ENCODE peak calls at places on chromosome 21, in nine cellular contexts. S, X, A, K, I, Q, B, F and T are unnamed samples.
A peak's percentile ranks its signal among the peaks of the same experiment; 100 is the strongest.

GRCh38 chr21:34187935-34188334 is 114.6 kb downstream of the MRPS6 start:
- DNase-seq in I (no peak), K (no peak), X (no peak), A (no peak), Q (peak; percentile 49), F (no peak), S (peak; percentile 49), B (peak; percentile 49), T (no peak)

GRCh38 chr21:35525443-35525842 is 476.3 kb upstream of the RUNX1 start:
- DNase-seq in S (no peak), Q (no peak), X (no peak), K (no peak), B (peak; percentile 64), A (no peak), F (no peak), I (no peak), T (no peak)

GRCh38 chr21:35801388-35801787 is 258.9 kb downstream of the SETD4 start:
- DNase-seq in A (peak; percentile 2), Q (no peak), X (no peak), I (no peak), K (no peak), S (no peak), F (no peak), B (no peak), T (no peak)

GRCh38 chr21:25732091-25732760 is 2.5 kb downstream of the ATP5PF start:
- DNase-seq in B (no peak), F (no peak), A (no peak), S (no peak), I (no peak), Q (no peak), K (no peak), X (no peak), T (no peak)

GRCh38 chr21:23968722-23969647 is 1638.3 kb downstream of the MRPL39 start:
- DNase-seq in B (peak; percentile 1), S (no peak), A (peak; percentile 74), X (peak; percentile 29), I (no peak), F (no peak), Q (peak; percentile 59), K (no peak), T (peak; percentile 6)

GRCh38 chr21:25385912-25386474 is 221.3 kb downstream of the MRPL39 start:
- DNase-seq in A (peak; percentile 67), Q (peak; percentile 85), I (peak; percentile 8), X (peak; percentile 78), F (no peak), B (peak; percentile 71), K (peak; percentile 28), S (no peak), T (peak; percentile 47)

GRCh38 chr21:34078915-34079314 is 5.5 kb downstream of the MRPS6 start:
- DNase-seq in X (no peak), S (no peak), A (no peak), Q (no peak), F (no peak), I (no peak), B (no peak), K (no peak), T (no peak)

GRCh38 chr21:33115586-33116541 is 45.9 kb downstream of the OLIG1 start:
- DNase-seq in K (no peak), A (peak; percentile 14), I (no peak), S (no peak), B (no peak), Q (peak; percentile 35), F (no peak), X (no peak), T (no peak)

GRCh38 chr21:8989883-8990325 is 1531.5 kb upstream of the TPTE start:
- DNase-seq in X (no peak), A (no peak), S (no peak), Q (no peak), I (no peak), K (no peak), F (no peak), B (no peak), T (no peak)

GRCh38 chr21:36065497-36066036 is 4.3 kb upstream of the CBR1 start:
- DNase-seq in K (no peak), I (no peak), B (peak; percentile 79), Q (peak; percentile 67), S (no peak), F (no peak), X (peak; percentile 66), A (peak; percentile 12), T (no peak)

GRCh38 chr21:38759286-38759872 is 46.4 kb upstream of the ETS2 start:
- DNase-seq in X (no peak), K (no peak), Q (no peak), F (no peak), S (no peak), A (no peak), B (no peak), I (no peak), T (no peak)

GRCh38 chr21:32018381-32018780 is 145.6 kb downstream of the HUNK start:
- DNase-seq in Q (no peak), F (no peak), B (no peak), I (no peak), X (no peak), K (no peak), S (no peak), A (no peak), T (no peak)

DNA sequence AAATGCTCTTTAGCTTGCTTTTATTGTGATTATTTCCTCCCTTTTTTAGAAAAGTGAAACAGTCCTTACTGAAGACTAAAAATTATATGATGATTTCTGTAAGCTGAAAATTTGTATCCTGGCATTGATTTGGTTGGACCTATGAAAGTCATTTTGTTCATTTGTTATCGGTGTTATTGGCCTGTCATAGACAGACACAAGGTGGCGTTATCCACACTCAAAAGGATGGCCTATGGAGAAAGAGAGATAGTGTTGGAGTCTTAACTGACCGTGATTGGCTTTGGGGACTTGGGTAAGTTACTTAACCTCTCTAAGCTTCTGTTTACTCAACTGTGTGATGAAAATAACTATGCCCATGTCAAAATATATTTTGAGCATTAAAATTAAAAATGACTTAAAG is 203.6 kb upstream of the CHODL start:
- DNase-seq in B (no peak), S (no peak), K (no peak), A (peak; percentile 28), F (no peak), I (no peak), X (no peak), Q (no peak), T (no peak)
- TF ChIP-seq CTCF in B (no peak), S (peak; percentile 10), K (peak; percentile 74), A (peak; percentile 31), F (no peak), I (peak; percentile 29), X (peak; percentile 27), Q (no peak), T (peak; percentile 27)

GRCh38 chr21:37219766-37220432 is 47.2 kb downstream of the VPS26C start:
- DNase-seq in B (no peak), A (no peak), S (no peak), Q (no peak), X (no peak), K (no peak), F (no peak), I (no peak), T (no peak)
- H3K4me3 ChIP-seq in B (peak overlapping the region; percentile 52), A (peak overlapping the region; percentile 66), S (peak overlapping the region; percentile 56), Q (peak overlapping the region; percentile 21), X (peak overlapping the region; percentile 75), K (peak overlapping the region; percentile 57), F (peak overlapping the region; percentile 73), I (peak overlapping the region; percentile 57), T (peak overlapping the region; percentile 73)

DNA sequence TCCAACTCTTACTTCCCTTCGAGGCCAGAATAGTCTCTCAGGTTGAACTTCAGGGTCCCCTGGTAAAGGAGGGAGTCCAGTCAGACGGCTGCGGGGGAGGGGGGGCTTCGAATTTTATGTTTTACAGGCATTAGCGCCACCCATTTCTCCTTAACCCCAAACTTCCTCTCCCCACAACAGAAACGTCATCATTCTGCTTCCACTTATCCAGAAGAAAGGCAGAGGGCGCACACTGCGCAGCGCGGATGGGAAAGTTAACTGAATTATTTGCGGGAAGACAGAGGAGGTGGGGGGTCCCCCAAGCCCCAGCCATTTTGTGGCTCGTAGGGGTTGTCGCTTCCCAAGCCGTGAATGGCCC is 529 bp upstream of the PRMT2 start:
- DNase-seq in F (peak; percentile 94), X (peak; percentile 93), K (peak; percentile 50), B (peak; percentile 91), A (peak; percentile 81), I (peak; percentile 54), Q (peak; percentile 73), S (peak; percentile 74), T (no peak)
- TF ChIP-seq CTCF in F (peak; percentile 21), X (peak; percentile 25), K (peak; percentile 33), B (peak; percentile 2), A (peak; percentile 4), I (peak; percentile 25), Q (peak; percentile 33), S (no peak), T (no peak)

DNA sequence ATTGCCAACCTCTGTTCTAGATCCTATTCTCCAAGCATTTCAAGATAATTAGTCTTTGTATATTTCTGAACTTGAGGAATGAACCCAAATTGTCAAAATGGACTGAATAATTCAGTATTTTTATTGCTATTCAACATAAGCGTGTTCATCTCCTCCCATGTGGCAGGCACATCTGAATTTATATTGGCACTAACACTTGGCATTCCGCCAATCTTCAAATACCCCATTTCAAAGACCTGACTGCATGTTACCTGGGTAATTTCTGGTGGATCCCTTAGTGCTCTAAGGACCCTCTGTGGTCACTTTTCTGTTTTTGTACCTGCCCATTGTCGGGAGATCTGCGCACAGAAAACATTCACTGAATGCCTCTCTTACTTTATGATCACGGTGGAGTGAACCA is 66.6 kb downstream of the BACE2 start:
- DNase-seq in A (no peak), Q (no peak), X (no peak), K (no peak), S (no peak), I (no peak), B (no peak), F (no peak), T (no peak)
- H3K4me3 ChIP-seq in A (no peak overlapping the region), Q (no peak overlapping the region), X (no peak overlapping the region), K (no peak overlapping the region), S (no peak overlapping the region), I (no peak overlapping the region), B (no peak overlapping the region), F (no peak overlapping the region), T (no peak overlapping the region)

DNA sequence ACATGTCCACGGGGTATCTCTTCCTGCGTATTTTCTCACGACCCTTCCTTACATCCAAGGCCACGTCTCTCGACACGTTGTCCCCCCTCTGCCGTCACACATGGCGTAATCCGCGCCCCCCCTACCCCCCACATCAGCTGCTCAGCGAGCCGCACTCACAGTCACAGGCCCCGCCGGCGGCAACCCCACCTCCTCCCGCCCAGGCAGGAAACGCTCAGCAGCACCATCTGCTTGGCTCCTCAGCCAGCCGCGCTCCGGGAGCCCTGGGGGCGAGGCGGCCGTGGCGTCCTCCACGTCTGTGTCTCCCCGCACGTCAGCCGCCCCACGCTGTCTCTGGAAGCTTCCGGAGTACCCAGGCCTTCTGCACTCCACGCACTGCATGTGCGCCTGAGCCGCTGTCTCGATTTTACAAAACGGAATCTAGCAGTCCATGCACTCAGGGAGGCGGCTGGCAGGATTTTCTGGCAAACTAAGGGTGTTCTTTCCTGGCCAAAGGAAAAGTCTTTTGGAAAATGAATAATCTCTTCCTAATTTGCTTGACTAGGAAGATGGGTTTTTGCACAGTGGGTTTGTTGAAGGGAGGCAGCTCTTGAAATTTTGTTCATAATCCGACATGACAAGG is 64.5 kb downstream of the SIK1 start:
- DNase-seq in A (peak; percentile 91), X (peak; percentile 77), B (peak; percentile 85), K (no peak), S (no peak), I (peak; percentile 74), F (no peak), Q (peak; percentile 39), T (peak; percentile 87)
- TF ChIP-seq CTCF in A (no peak), X (no peak), B (no peak), K (no peak), S (no peak), I (no peak), F (no peak), Q (no peak), T (no peak)

GRCh38 chr21:42654179-42654912 is 925 bp downstream of the PDE9A start:
- DNase-seq in I (no peak), F (no peak), Q (no peak), B (peak; percentile 43), K (no peak), A (peak; percentile 18), X (no peak), S (no peak), T (no peak)
- H3K4me3 ChIP-seq in I (peak overlapping the region; percentile 79), F (peak overlapping the region; percentile 78), Q (peak overlapping the region; percentile 20), B (no peak overlapping the region), K (peak overlapping the region; percentile 35), A (peak overlapping the region; percentile 10), X (peak overlapping the region; percentile 25), S (peak overlapping the region; percentile 27), T (peak overlapping the region; percentile 45)